ENCODE peak calls at places on chromosomes 6 and 20, in ten cellular contexts. One of them, this sample, is unnamed.

GRCh38 chr6:166202321-166202733 is 34.7 kb upstream of the TBXT start:
- DNase-seq in iPS DF 6.9: no peak
- DNase-seq in substantia nigra: no peak
- DNase-seq in activated CD4-positive, alpha-beta T cell treated with anti-CD3 and anti-CD28 coated beads for 4 hours: no peak
- DNase-seq in activated T-cell treated with anti-CD3 and anti-CD28 coated beads for 24 hours: no peak
- DNase-seq in sciatic nerve: no peak
- DNase-seq in Peyer's patch: peak; percentile 64
- DNase-seq in activated CD8-positive, alpha-beta T cell treated with anti-CD3 and anti-CD28 coated beads for 36 hours: no peak
- DNase-seq in COR-L47: no peak
- DNase-seq in T-helper 17 cell: no peak
- DNase-seq in this sample: no peak

GRCh38 chr6:7216941-7217621 is 95.9 kb downstream of the SSR1 start:
- DNase-seq in activated CD4-positive, alpha-beta T cell treated with anti-CD3 and anti-CD28 coated beads for 4 hours: no peak
- DNase-seq in activated T-cell treated with anti-CD3 and anti-CD28 coated beads for 24 hours: no peak
- DNase-seq in T-helper 17 cell: no peak
- DNase-seq in substantia nigra: no peak
- DNase-seq in activated CD8-positive, alpha-beta T cell treated with anti-CD3 and anti-CD28 coated beads for 36 hours: no peak
- DNase-seq in iPS DF 6.9: no peak
- DNase-seq in sciatic nerve: no peak
- DNase-seq in COR-L47: no peak
- DNase-seq in Peyer's patch: no peak
- DNase-seq in this sample: no peak

GRCh38 chr6:161171207-161171606 is 102.7 kb downstream of the AGPAT4 start:
- DNase-seq in substantia nigra: no peak
- DNase-seq in iPS DF 6.9: no peak
- DNase-seq in COR-L47: no peak
- DNase-seq in activated CD4-positive, alpha-beta T cell treated with anti-CD3 and anti-CD28 coated beads for 4 hours: no peak
- DNase-seq in activated CD8-positive, alpha-beta T cell treated with anti-CD3 and anti-CD28 coated beads for 36 hours: no peak
- DNase-seq in activated T-cell treated with anti-CD3 and anti-CD28 coated beads for 24 hours: no peak
- DNase-seq in Peyer's patch: no peak
- DNase-seq in T-helper 17 cell: no peak
- DNase-seq in sciatic nerve: no peak
- DNase-seq in this sample: no peak

GRCh38 chr6:9161731-9162130 is 726.4 kb upstream of the SLC35B3 start:
- DNase-seq in iPS DF 6.9: no peak
- DNase-seq in T-helper 17 cell: no peak
- DNase-seq in activated T-cell treated with anti-CD3 and anti-CD28 coated beads for 24 hours: no peak
- DNase-seq in Peyer's patch: no peak
- DNase-seq in sciatic nerve: no peak
- DNase-seq in COR-L47: no peak
- DNase-seq in activated CD4-positive, alpha-beta T cell treated with anti-CD3 and anti-CD28 coated beads for 4 hours: no peak
- DNase-seq in activated CD8-positive, alpha-beta T cell treated with anti-CD3 and anti-CD28 coated beads for 36 hours: no peak
- DNase-seq in substantia nigra: no peak
- DNase-seq in this sample: no peak

GRCh38 chr20:32333988-32334885 is 23.9 kb upstream of the ASXL1 start:
- DNase-seq in Peyer's patch: peak; percentile 69
- DNase-seq in activated CD4-positive, alpha-beta T cell treated with anti-CD3 and anti-CD28 coated beads for 4 hours: peak; percentile 56
- DNase-seq in T-helper 17 cell: peak; percentile 27
- DNase-seq in sciatic nerve: no peak
- DNase-seq in substantia nigra: no peak
- DNase-seq in activated T-cell treated with anti-CD3 and anti-CD28 coated beads for 24 hours: peak; percentile 32
- DNase-seq in COR-L47: no peak
- DNase-seq in activated CD8-positive, alpha-beta T cell treated with anti-CD3 and anti-CD28 coated beads for 36 hours: peak; percentile 68
- DNase-seq in iPS DF 6.9: no peak
- DNase-seq in this sample: peak; percentile 78

GRCh38 chr6:154487367-154488275 is 22.9 kb downstream of the CNKSR3 start:
- DNase-seq in sciatic nerve: no peak
- DNase-seq in COR-L47: no peak
- DNase-seq in activated CD8-positive, alpha-beta T cell treated with anti-CD3 and anti-CD28 coated beads for 36 hours: no peak
- DNase-seq in substantia nigra: no peak
- DNase-seq in Peyer's patch: no peak
- DNase-seq in activated T-cell treated with anti-CD3 and anti-CD28 coated beads for 24 hours: no peak
- DNase-seq in iPS DF 6.9: no peak
- DNase-seq in T-helper 17 cell: no peak
- DNase-seq in activated CD4-positive, alpha-beta T cell treated with anti-CD3 and anti-CD28 coated beads for 4 hours: no peak
- DNase-seq in this sample: no peak

GRCh38 chr6:39998126-39998525 is 63.9 kb upstream of the MOCS1 start:
- DNase-seq in COR-L47: no peak
- DNase-seq in sciatic nerve: no peak
- DNase-seq in Peyer's patch: no peak
- DNase-seq in iPS DF 6.9: no peak
- DNase-seq in activated CD4-positive, alpha-beta T cell treated with anti-CD3 and anti-CD28 coated beads for 4 hours: no peak
- DNase-seq in activated T-cell treated with anti-CD3 and anti-CD28 coated beads for 24 hours: no peak
- DNase-seq in activated CD8-positive, alpha-beta T cell treated with anti-CD3 and anti-CD28 coated beads for 36 hours: no peak
- DNase-seq in T-helper 17 cell: no peak
- DNase-seq in substantia nigra: no peak
- DNase-seq in this sample: no peak

GRCh38 chr20:57614490-57615471 is 5.4 kb downstream of the ZBP1 start:
- DNase-seq in COR-L47: no peak
- DNase-seq in activated CD4-positive, alpha-beta T cell treated with anti-CD3 and anti-CD28 coated beads for 4 hours: no peak
- DNase-seq in substantia nigra: no peak
- DNase-seq in activated CD8-positive, alpha-beta T cell treated with anti-CD3 and anti-CD28 coated beads for 36 hours: no peak
- DNase-seq in sciatic nerve: peak; percentile 51
- DNase-seq in Peyer's patch: no peak
- DNase-seq in T-helper 17 cell: no peak
- DNase-seq in activated T-cell treated with anti-CD3 and anti-CD28 coated beads for 24 hours: no peak
- DNase-seq in iPS DF 6.9: no peak
- DNase-seq in this sample: peak; percentile 76